ENCODE peak calls at places on chromosomes 4 and X, in six cellular contexts. M is stimulated activated CD4-positive, alpha-beta T cell treated with anti-CD3 and anti-CD28 coated beads, Interleukin-4, amount 100 ng/mL, for 1 hour; V is EL; I is T1000; E is ELR; W is CMK. C is an unnamed sample.

GRCh38 chrX:110302975-110303374 is 14.9 kb downstream of the AMMECR1 start:
- DNase-seq in M (no peak), V (no peak), I (no peak), E (no peak), W (no peak), C (no peak)

GRCh38 chrX:78673256-78673655 is 14.1 kb upstream of the RTL3 start:
- DNase-seq in M (no peak), V (peak), I (no peak), E (no peak), W (no peak), C (no peak)

GRCh38 chr4:186765673-186766546 is 42.3 kb upstream of the FAT1 start:
- DNase-seq in M (no peak), V (no peak), I (no peak), E (no peak), W (no peak), C (no peak)

GRCh38 chr4:5921578-5921977 is 28.7 kb upstream of the CRMP1 start:
- DNase-seq in M (no peak), V (no peak), I (no peak), E (no peak), W (no peak), C (no peak)

GRCh38 chrX:153961292-153961691 is 10.3 kb downstream of the HCFC1 start:
- DNase-seq in M (no peak), V (no peak), I (no peak), E (no peak), W (no peak), C (no peak)

GRCh38 chr4:48699470-48699869 is 80.6 kb downstream of the FRYL start:
- DNase-seq in M (no peak), V (no peak), I (no peak), E (peak), W (no peak), C (no peak)

GRCh38 chrX:45850197-45850774 is 649.6 kb upstream of the DIPK2B start:
- DNase-seq in M (peak), V (peak), I (no peak), E (peak), W (no peak), C (peak)

GRCh38 chr4:40232610-40233009 is 35.8 kb downstream of the RHOH start:
- DNase-seq in M (no peak), V (no peak), I (no peak), E (no peak), W (no peak), C (peak)

GRCh38 chr4:137735561-137736104 is 203.3 kb upstream of the PCDH18 start:
- DNase-seq in M (no peak), V (peak), I (peak), E (no peak), W (no peak), C (no peak)

GRCh38 chr4:174154455-174154854 is 129.0 kb downstream of the FBXO8 start:
- DNase-seq in M (no peak), V (peak), I (no peak), E (peak), W (no peak), C (no peak)

GRCh38 chrX:75132672-75133071 is 23.4 kb downstream of the ABCB7 start:
- DNase-seq in M (no peak), V (no peak), I (no peak), E (no peak), W (no peak), C (no peak)

GRCh38 chr4:34323549-34324325 is 1920.6 kb downstream of the ARAP2 start:
- DNase-seq in M (no peak), V (peak), I (no peak), E (peak), W (no peak), C (no peak)

GRCh38 chrX:24956828-24957227 is 58.9 kb downstream of the ARX start:
- DNase-seq in M (no peak), V (peak), I (no peak), E (peak), W (no peak), C (no peak)

GRCh38 chr4:1033840-1034551 is 22.6 kb downstream of the FGFRL1 start:
- DNase-seq in M (no peak), V (no peak), I (no peak), E (no peak), W (no peak), C (no peak)

GRCh38 chrX:120144178-120144844 is 14.1 kb upstream of the RHOXF2 start:
- DNase-seq in M (no peak), V (no peak), I (no peak), E (no peak), W (no peak), C (no peak)

GRCh38 chr4:25926473-25926872 is 12.5 kb downstream of the SMIM20 start:
- DNase-seq in M (no peak), V (no peak), I (no peak), E (no peak), W (no peak), C (peak)

GRCh38 chrX:152912121-152912520 is 14.3 kb downstream of the ZNF185 start:
- DNase-seq in M (no peak), V (no peak), I (no peak), E (peak), W (no peak), C (peak)

GRCh38 chr4:157043131-157043530 is 32.8 kb upstream of the GLRB start:
- DNase-seq in M (no peak), V (peak), I (no peak), E (peak), W (peak), C (peak)

GRCh38 chrX:132834741-132835140 is 123.7 kb downstream of the HS6ST2 start:
- DNase-seq in M (no peak), V (no peak), I (no peak), E (no peak), W (no peak), C (no peak)

GRCh38 chr4:58301384-58301783 is 1191.2 kb upstream of the IGFBP7 start:
- DNase-seq in M (no peak), V (no peak), I (peak), E (peak), W (no peak), C (no peak)

GRCh38 chr4:76954489-76954888 is 4.9 kb downstream of the SEPTIN11 start:
- DNase-seq in M (no peak), V (no peak), I (no peak), E (no peak), W (no peak), C (no peak)

GRCh38 chr4:61572160-61572559 is 372.0 kb downstream of the ADGRL3 start:
- DNase-seq in M (no peak), V (no peak), I (no peak), E (peak), W (no peak), C (no peak)

GRCh38 chrX:68415289-68415688 is 18.0 kb downstream of the OPHN1 start:
- DNase-seq in M (no peak), V (peak), I (no peak), E (peak), W (no peak), C (no peak)

GRCh38 chr4:86294883-86295282 is 65.0 kb downstream of the MAPK10 start:
- DNase-seq in M (no peak), V (no peak), I (no peak), E (no peak), W (no peak), C (no peak)

GRCh38 chr4:147924604-147925412 is 192.9 kb downstream of the ARHGAP10 start:
- DNase-seq in M (no peak), V (peak), I (no peak), E (peak), W (no peak), C (peak)

GRCh38 chrX:37813570-37813969 is 33.7 kb downstream of the CYBB start:
- DNase-seq in M (no peak), V (no peak), I (no peak), E (no peak), W (no peak), C (no peak)

GRCh38 chrX:43551590-43551989 is 104.5 kb upstream of the MAOA start:
- DNase-seq in M (no peak), V (no peak), I (no peak), E (no peak), W (no peak), C (no peak)

C was measured in NCI-H82.